ENCODE peak calls at places on chromosomes 1 and 21, in nine cellular contexts. T, Z, W, V, A, O, C, P and N are unnamed samples.

GRCh38 chr1:107622975-107623374 is 342.0 kb downstream of the VAV3 start:
- DNase-seq in T (no peak), Z (no peak), W (no peak), V (no peak), A (no peak), O (no peak), C (no peak), P (no peak), N (no peak)

GRCh38 chr1:32665915-32666314 is 14.9 kb downstream of the RBBP4 start:
- DNase-seq in T (no peak), Z (no peak), W (no peak), V (no peak), A (no peak), O (no peak), C (no peak), P (no peak), N (no peak)

GRCh38 chr1:39676951-39677350 is 5.0 kb upstream of the NT5C1A start:
- DNase-seq in T (peak; percentile 46), Z (no peak), W (no peak), V (no peak), A (no peak), O (no peak), C (no peak), P (peak; percentile 33), N (no peak)

GRCh38 chr1:20430355-20431290 is 55.4 kb downstream of the CAMK2N1 start:
- DNase-seq in T (peak; percentile 37), Z (peak; percentile 80), W (no peak), V (no peak), A (no peak), O (no peak), C (peak; percentile 39), P (no peak), N (no peak)

GRCh38 chr1:43947061-43947889 is 525 bp downstream of the IPO13 start:
- DNase-seq in T (no peak), Z (no peak), W (no peak), V (no peak), A (no peak), O (no peak), C (no peak), P (peak; percentile 87), N (no peak)

GRCh38 chr1:80445021-80445420 is 1355.7 kb upstream of the ADGRL2 start:
- DNase-seq in T (no peak), Z (no peak), W (no peak), V (no peak), A (no peak), O (peak; percentile 16), C (no peak), P (no peak), N (no peak)

GRCh38 chr1:15584489-15585363 is at the start of gene AGMAT:
- DNase-seq in T (peak; percentile 79), Z (no peak), W (no peak), V (peak; percentile 29), A (no peak), O (no peak), C (peak; percentile 68), P (peak; percentile 90), N (no peak)

GRCh38 chr21:38679531-38679930 is 126.2 kb upstream of the ETS2 start:
- DNase-seq in T (peak; percentile 59), Z (no peak), W (no peak), V (no peak), A (no peak), O (no peak), C (no peak), P (no peak), N (no peak)

GRCh38 chr1:59498640-59499039 is 201.7 kb downstream of the FGGY start:
- DNase-seq in T (peak; percentile 51), Z (no peak), W (peak; percentile 80), V (no peak), A (no peak), O (no peak), C (no peak), P (no peak), N (no peak)

GRCh38 chr1:9887070-9887469 is 23.0 kb downstream of the CTNNBIP1 start:
- DNase-seq in T (no peak), Z (no peak), W (no peak), V (no peak), A (no peak), O (no peak), C (no peak), P (no peak), N (no peak)

GRCh38 chr1:211511030-211511429 is 19.1 kb upstream of the RD3 start:
- DNase-seq in T (no peak), Z (no peak), W (no peak), V (no peak), A (no peak), O (no peak), C (no peak), P (no peak), N (no peak)

DNA sequence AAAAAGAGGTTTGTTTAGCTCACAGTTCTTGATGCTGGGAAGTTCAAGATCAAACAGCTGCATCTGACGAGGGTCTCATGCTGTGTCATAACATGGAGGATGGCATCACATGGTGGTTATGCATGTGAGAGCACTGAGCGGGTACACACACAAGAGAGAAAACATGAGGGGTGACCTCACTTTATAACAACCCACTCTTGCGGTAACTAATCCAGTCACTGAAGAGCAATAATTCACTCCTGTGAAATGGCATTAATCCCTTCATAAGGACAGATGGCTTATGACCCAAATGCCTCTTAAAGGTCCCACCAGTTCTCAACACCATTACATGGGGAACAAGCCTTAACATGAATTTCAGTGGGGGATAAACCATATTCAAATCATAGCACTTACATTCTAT is 23.2 kb upstream of the CHIT1 start:
- DNase-seq in T (no peak), Z (no peak), W (no peak), V (no peak), A (no peak), O (no peak), C (no peak), P (no peak), N (no peak)
- TF ChIP-seq CTCF in T (no peak), Z (no peak), W (no peak), V (no peak), A (no peak), O (no peak), C (no peak), P (no peak), N (no peak)

DNA sequence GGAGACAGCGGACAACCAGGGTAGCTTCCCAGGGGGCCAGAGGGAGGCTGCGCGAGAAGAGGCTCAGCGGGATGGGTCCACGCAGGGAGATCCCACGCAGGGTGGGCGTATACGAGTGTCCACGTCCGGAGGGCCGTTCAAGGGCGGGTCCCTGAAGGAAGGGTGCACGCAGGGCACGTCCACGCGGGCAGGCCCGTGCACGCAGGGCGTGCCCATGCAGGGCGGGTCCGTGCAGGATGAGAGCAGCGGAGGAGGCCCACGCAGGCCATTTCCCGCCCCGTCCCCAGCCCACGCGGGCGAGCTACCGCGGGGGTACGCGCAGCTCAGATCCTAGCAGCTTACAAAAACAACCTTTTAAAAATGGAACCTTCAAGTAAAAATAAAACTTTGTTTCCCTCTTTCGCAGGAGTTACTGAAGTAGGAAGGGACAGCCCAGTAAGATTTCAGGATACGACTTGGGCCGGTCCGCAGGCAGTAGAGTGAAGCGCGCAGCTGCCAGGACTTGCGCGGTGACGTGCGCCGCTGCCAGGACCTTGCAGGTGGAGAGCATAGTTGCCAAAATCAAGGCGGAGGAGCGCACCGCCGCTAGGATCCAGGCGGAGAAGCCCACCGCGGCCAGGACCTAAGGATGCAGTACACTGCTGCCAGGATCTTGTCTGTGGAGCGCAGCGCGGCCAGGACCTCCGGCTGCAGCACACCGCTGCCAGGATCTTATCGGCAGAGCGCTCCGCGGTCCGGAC is 416 bp upstream of the RNF187 start:
- DNase-seq in T (peak; percentile 93), Z (peak; percentile 75), W (peak; percentile 85), V (peak; percentile 64), A (peak; percentile 34), O (peak; percentile 88), C (peak; percentile 88), P (peak; percentile 96), N (peak; percentile 75)
- TF ChIP-seq POLR2A in T (no peak), Z (peak; percentile 62), W (no peak), V (peak; percentile 30), A (peak; percentile 26), O (no peak), C (peak; percentile 60), P (peak; percentile 50), N (no peak)

DNA sequence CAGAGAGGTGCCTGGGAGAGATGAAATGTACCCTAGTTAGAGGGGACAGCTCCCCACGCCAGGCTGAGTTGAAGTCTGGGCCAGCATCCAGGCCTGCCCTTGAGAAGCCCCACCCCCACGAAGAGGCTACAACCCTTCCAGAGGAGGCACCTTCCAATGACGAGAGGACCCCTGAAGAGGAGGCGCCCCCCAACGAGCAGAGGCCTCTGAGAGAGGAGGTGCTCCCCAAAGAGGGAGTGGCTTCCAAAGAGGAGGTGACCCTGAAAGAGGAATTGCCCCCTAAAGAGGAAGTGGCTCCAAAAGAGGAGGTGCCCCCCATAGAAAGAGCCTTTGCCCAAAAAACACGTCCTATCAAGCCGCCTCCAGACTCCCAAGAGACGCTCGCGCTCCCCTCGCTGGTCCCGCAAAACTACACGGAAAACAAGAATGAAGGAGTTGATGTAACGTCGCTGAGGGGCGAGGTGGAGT is 3.1 kb downstream of the EVA1B start:
- DNase-seq in T (peak; percentile 41), Z (peak; percentile 39), W (no peak), V (peak; percentile 52), A (no peak), O (no peak), C (no peak), P (no peak), N (no peak)
- H3K4me3 ChIP-seq in T (no peak overlapping the region), Z (peak overlapping the region; percentile 46), W (no peak overlapping the region), V (peak overlapping the region; percentile 39), A (peak overlapping the region; percentile 61), O (peak overlapping the region; percentile 58), C (no peak overlapping the region), P (peak overlapping the region; percentile 73), N (no peak overlapping the region)

GRCh38 chr1:11961230-11961629 is 19.0 kb upstream of the MFN2 start:
- DNase-seq in T (no peak), Z (no peak), W (peak; percentile 83), V (no peak), A (no peak), O (no peak), C (no peak), P (no peak), N (no peak)

GRCh38 chr1:11970441-11971185 is 9.6 kb upstream of the MFN2 start:
- DNase-seq in T (no peak), Z (peak; percentile 72), W (no peak), V (no peak), A (no peak), O (no peak), C (no peak), P (no peak), N (no peak)

GRCh38 chr1:11964656-11965055 is 15.6 kb upstream of the MFN2 start:
- DNase-seq in T (no peak), Z (no peak), W (no peak), V (no peak), A (no peak), O (no peak), C (no peak), P (no peak), N (no peak)

GRCh38 chr1:11963622-11964021 is 16.6 kb upstream of the MFN2 start:
- DNase-seq in T (no peak), Z (no peak), W (no peak), V (no peak), A (no peak), O (no peak), C (no peak), P (no peak), N (no peak)

DNA sequence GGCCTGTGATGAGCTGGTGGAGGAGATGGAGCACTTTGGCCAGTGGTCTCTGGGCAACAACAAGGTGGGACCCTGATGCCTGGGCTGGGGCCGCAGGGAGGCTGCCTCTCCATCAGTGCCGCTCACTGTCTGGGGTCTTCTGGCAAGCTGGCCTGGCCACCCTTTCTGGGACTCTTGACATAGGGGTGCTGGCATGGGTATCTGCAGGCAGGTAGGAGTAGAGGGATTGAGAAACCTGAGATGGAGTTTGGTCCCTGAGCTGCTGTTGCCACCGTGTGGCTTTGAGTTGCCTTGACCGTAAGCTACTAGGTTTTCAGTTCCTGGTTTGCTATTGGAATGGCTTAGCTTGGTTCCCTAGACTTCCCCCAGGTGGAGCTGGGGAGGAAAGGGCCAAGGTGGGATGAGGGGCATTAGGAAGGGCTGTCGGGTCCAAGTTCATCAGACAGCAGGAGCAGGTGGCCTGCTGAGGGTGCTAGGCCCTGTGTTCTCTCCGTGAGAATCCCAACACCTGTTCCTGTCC is 13.2 kb upstream of the MFN2 start:
- DNase-seq in T (peak; percentile 49), Z (peak; percentile 50), W (peak; percentile 68), V (peak; percentile 29), A (no peak), O (peak; percentile 54), C (peak; percentile 54), P (no peak), N (no peak)
- TF ChIP-seq CTCF in T (peak; percentile 33), Z (peak; percentile 75), W (peak; percentile 53), V (no peak), A (no peak), O (peak; percentile 53), C (peak; percentile 47), P (no peak), N (no peak)